ENCODE peak calls at places on chromosomes 6 and 20, in four cellular contexts. A, Z, H and D are unnamed samples.

GRCh38 chr20:24098886-24099285 is 110.3 kb upstream of the GGTLC1 start:
- DNase-seq in H (peak; percentile 81), A (no peak), Z (peak; percentile 19), D (peak; percentile 8)

GRCh38 chr20:33604084-33604990 is 57.8 kb upstream of the C20orf144 start:
- DNase-seq in H (no peak), A (no peak), Z (peak; percentile 9), D (no peak)

GRCh38 chr6:122736606-122737005 is 42.9 kb upstream of the FABP7 start:
- DNase-seq in H (no peak), A (no peak), Z (no peak), D (no peak)

GRCh38 chr6:47144306-47144705 is 102.2 kb upstream of the ADGRF1 start:
- DNase-seq in H (no peak), A (no peak), Z (peak; percentile 96), D (no peak)

GRCh38 chr6:133956413-133957049 is 3.5 kb downstream of the TBPL1 start:
- DNase-seq in A (no peak), H (no peak), Z (no peak), D (no peak)

GRCh38 chr20:2917266-2917665 is 44.0 kb downstream of the PTPRA start:
- DNase-seq in Z (no peak), H (no peak), A (no peak), D (no peak)

GRCh38 chr20:32535953-32536823 is 48.9 kb downstream of the NOL4L start:
- DNase-seq in A (peak; percentile 49), Z (no peak), H (peak; percentile 54), D (no peak)

GRCh38 chr6:132820629-132821381 is 6.4 kb downstream of the RPS12 start:
- DNase-seq in Z (peak; percentile 42), A (no peak), H (peak; percentile 33), D (no peak)

GRCh38 chr6:168117942-168118341 is 38.9 kb upstream of the FRMD1 start:
- DNase-seq in A (no peak), Z (no peak), H (no peak), D (no peak)

GRCh38 chr20:33441142-33441955 is 2.2 kb downstream of the SNTA1 start:
- DNase-seq in H (no peak), A (no peak), Z (no peak), D (no peak)

GRCh38 chr20:14055127-14055742 is 59.9 kb downstream of the MACROD2 start:
- DNase-seq in Z (peak; percentile 76), H (peak; percentile 83), A (peak; percentile 41), D (peak; percentile 33)

GRCh38 chr20:20399705-20400104 is 31.8 kb downstream of the INSM1 start:
- DNase-seq in Z (no peak), A (no peak), H (no peak), D (no peak)

GRCh38 chr6:147366290-147366689 is 142.2 kb upstream of the SAMD5 start:
- DNase-seq in H (no peak), Z (no peak), A (no peak), D (no peak)
- TF ChIP-seq CTCF in H (peak; percentile 25), Z (no peak), A (no peak), D (no peak)

GRCh38 chr6:31732029-31732428 is 2.9 kb upstream of the DDAH2 start:
- DNase-seq in H (no peak), Z (no peak), A (no peak), D (no peak)

GRCh38 chr6:31728767-31729514 is at the start of gene DDAH2:
- DNase-seq in A (no peak), Z (no peak), H (no peak), D (no peak)

GRCh38 chr6:31730631-31731086 is 1.6 kb upstream of the DDAH2 start:
- DNase-seq in H (no peak), A (no peak), Z (no peak), D (no peak)

GRCh38 chr6:31729515-31729978 is 448 bp upstream of the DDAH2 start:
- DNase-seq in Z (peak; percentile 88), H (peak; percentile 82), A (peak; percentile 72), D (peak; percentile 85)

DNA sequence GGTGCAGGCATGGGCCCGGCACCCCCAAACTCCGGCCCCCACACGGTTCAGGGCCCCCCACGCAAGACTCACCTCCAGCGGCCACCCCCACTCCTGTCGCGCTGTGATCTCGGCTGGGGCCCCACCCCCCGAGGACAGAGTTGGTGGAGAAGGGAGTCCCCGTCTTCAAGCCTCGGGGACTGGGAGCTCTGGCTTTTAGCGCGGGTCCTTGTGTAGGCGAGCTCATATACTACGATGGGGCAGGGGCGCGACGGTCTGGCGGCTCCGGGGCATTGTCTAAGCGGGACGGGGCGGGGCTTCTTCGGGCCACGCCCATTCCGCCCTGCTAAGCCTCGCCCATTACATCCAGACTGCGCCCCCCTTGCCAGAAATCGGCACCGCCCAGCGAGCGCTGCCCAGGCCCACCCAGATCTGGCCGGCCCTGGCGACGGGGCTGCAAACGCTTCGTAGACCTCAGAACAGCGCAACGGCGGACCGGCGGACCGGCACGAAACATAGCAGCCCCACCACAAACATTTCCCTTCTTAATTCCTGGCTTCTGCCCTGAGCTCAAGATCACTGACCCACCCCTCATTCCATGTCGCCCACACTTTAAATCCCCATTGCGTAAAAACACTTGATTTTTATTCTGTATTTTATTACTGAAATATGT is 1.0 kb upstream of the DDAH2 start:
- DNase-seq in H (peak; percentile 79), Z (peak; percentile 84), A (peak; percentile 92), D (peak; percentile 80)
- TF ChIP-seq CTCF in H (no peak), Z (no peak), A (no peak), D (peak; percentile 10)

GRCh38 chr20:64220891-64221527 is 34.5 kb upstream of the PCMTD2 start:
- DNase-seq in H (no peak), Z (no peak), A (no peak), D (no peak)
- TF ChIP-seq CTCF in H (no peak), Z (no peak), A (no peak), D (no peak)

DNA sequence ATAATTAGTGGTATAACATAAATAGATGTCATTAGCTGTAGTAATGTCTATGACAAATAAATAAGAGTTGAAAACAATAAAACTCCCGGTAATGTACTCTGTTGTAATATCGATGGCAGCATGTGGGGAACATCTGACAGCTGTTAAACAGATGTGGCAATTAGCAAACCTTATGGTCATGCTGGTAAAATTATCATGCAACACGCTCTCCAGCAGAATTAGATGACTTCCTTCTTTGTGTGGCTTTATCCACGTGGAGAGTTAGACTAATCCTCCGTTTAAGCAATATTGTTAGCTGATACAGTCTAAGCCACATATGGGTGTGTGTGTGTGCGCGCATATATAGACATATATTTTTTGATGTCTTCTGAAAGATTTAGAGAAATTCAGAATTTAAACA is 77.7 kb upstream of the ZFP64 start:
- DNase-seq in H (no peak), A (no peak), Z (peak; percentile 35), D (no peak)
- TF ChIP-seq CTCF in H (no peak), A (no peak), Z (no peak), D (no peak)

GRCh38 chr20:53942121-53942816 is 128.1 kb downstream of the BCAS1 start:
- DNase-seq in Z (no peak), H (peak; percentile 35), A (no peak), D (no peak)

GRCh38 chr20:53942973-53943372 is 127.4 kb downstream of the BCAS1 start:
- DNase-seq in A (no peak), Z (no peak), H (no peak), D (no peak)

GRCh38 chr20:53944796-53945195 is 125.6 kb downstream of the BCAS1 start:
- DNase-seq in A (no peak), Z (no peak), H (no peak), D (no peak)

GRCh38 chr20:53945478-53945877 is 124.9 kb downstream of the BCAS1 start:
- DNase-seq in Z (no peak), H (no peak), A (no peak), D (no peak)

GRCh38 chr20:53943522-53944291 is 126.7 kb downstream of the BCAS1 start:
- DNase-seq in H (peak; percentile 70), A (no peak), Z (peak; percentile 54), D (peak; percentile 30)
- TF ChIP-seq CTCF in H (peak; percentile 82), A (peak; percentile 90), Z (peak; percentile 68), D (peak; percentile 90)

GRCh38 chr20:64137598-64138031 is 26.6 kb upstream of the MYT1 start:
- DNase-seq in A (no peak), Z (no peak), H (no peak), D (no peak)

GRCh38 chr20:64136004-64136710 is 28.1 kb upstream of the MYT1 start:
- DNase-seq in H (no peak), A (no peak), Z (no peak), D (no peak)

GRCh38 chr20:64131406-64131805 is 24.0 kb upstream of the NPBWR2 start:
- DNase-seq in A (no peak), Z (peak; percentile 34), H (peak; percentile 69), D (peak; percentile 11)

GRCh38 chr20:64130876-64131275 is 23.5 kb upstream of the NPBWR2 start:
- DNase-seq in A (no peak), H (no peak), Z (no peak), D (no peak)

DNA sequence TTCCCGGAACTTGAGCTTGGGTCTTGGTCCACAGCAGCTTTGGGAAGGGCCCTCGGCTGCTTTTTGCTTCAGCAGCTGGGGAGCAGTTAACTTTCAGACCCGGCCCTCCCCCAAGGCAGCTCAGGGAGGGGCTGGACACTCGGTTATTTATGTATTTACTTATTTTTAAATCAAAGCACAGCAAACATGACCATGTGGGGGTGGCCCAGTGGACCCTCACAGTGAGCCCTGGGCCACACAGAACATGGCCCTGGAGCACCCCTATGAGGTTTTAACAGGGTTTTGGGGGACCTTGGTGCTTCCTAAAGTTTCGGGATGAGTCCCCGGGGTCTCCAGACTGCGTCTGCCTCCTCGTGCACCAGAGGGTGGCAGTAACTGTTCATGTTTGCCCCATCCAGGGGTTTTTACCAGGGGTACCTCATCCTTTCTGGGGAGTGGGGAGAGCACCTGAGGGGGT is 26.6 kb upstream of the NPBWR2 start:
- DNase-seq in A (no peak), Z (no peak), H (no peak), D (no peak)
- TF ChIP-seq CTCF in A (no peak), Z (peak; percentile 21), H (peak; percentile 35), D (peak; percentile 40)

GRCh38 chr20:62822788-62823651 is 6.2 kb downstream of the COL9A3 start:
- DNase-seq in A (peak; percentile 53), Z (peak; percentile 36), H (peak; percentile 88), D (no peak)
- TF ChIP-seq CTCF in A (no peak), Z (peak; percentile 19), H (peak; percentile 88), D (peak; percentile 23)

GRCh38 chr20:36210561-36210960 is 25.7 kb upstream of the AAR2 start:
- DNase-seq in Z (no peak), H (no peak), A (no peak), D (no peak)
- TF ChIP-seq CTCF in Z (no peak), H (no peak), A (no peak), D (peak; percentile 22)